ENCODE peak calls at places on chromosomes 6 and 20, in six cellular contexts. J, H, Y, B, L and Z are unnamed samples.

GRCh38 chr20:61253640-61254511 is 1.8 kb downstream of the CDH4 start:
- DNase-seq in L (no peak), B (peak; percentile 62), H (peak; percentile 27), J (no peak), Y (no peak), Z (no peak)

GRCh38 chr20:62922451-62922921 is 3.8 kb downstream of the DIDO1 start:
- DNase-seq in Y (no peak), J (no peak), L (no peak), B (no peak), H (no peak), Z (peak; percentile 0)

GRCh38 chr20:63114006-63114692 is 101.8 kb downstream of the YTHDF1 start:
- DNase-seq in B (no peak), Y (no peak), J (no peak), L (no peak), H (no peak), Z (no peak)

GRCh38 chr20:58550661-58551060 is 35.5 kb upstream of the APCDD1L start:
- DNase-seq in B (no peak), J (no peak), L (no peak), Y (peak; percentile 23), H (peak; percentile 97), Z (no peak)

GRCh38 chr6:128554302-128554701 is 33.9 kb upstream of the PTPRK start:
- DNase-seq in B (no peak), Y (no peak), H (no peak), L (no peak), J (no peak), Z (no peak)

GRCh38 chr6:152846825-152847224 is 96.2 kb downstream of the VIP start:
- DNase-seq in Y (no peak), H (no peak), L (no peak), B (peak; percentile 17), J (no peak), Z (no peak)

GRCh38 chr6:44110005-44110681 is 17.1 kb downstream of the MRPL14 start:
- DNase-seq in H (no peak), J (no peak), B (no peak), Y (no peak), L (no peak), Z (no peak)

GRCh38 chr20:57675773-57676172 is 34.0 kb downstream of the PMEPA1 start:
- DNase-seq in J (no peak), L (no peak), H (no peak), Y (no peak), B (no peak), Z (no peak)

GRCh38 chr20:41080866-41081265 is 52.2 kb downstream of the TOP1 start:
- DNase-seq in H (peak; percentile 22), J (no peak), Y (no peak), B (no peak), L (no peak), Z (no peak)

GRCh38 chr6:84150680-84151079 is 76.8 kb downstream of the CEP162 start:
- DNase-seq in B (no peak), L (no peak), H (peak; percentile 88), Y (no peak), J (no peak), Z (no peak)

GRCh38 chr6:75449625-75450206 is 43.9 kb downstream of the FILIP1 start:
- DNase-seq in L (no peak), B (no peak), J (no peak), H (peak; percentile 79), Y (no peak), Z (no peak)

GRCh38 chr6:34174846-34175399 is 29.0 kb upstream of the GRM4 start:
- DNase-seq in B (no peak), H (no peak), J (no peak), Y (peak; percentile 7), L (no peak), Z (no peak)

GRCh38 chr20:53408728-53409157 is 184.9 kb downstream of the ZNF217 start:
- DNase-seq in H (peak; percentile 3), L (no peak), Y (no peak), B (no peak), J (no peak), Z (no peak)

GRCh38 chr20:46117704-46118467 is at the start of gene CD40:
- DNase-seq in Y (peak; percentile 86), L (peak; percentile 86), H (peak; percentile 23), B (peak; percentile 97), J (peak; percentile 91), Z (no peak)

GRCh38 chr6:119349041-119349340 is 570 bp downstream of the MAN1A1 start:
- DNase-seq in J (no peak), H (no peak), B (no peak), Y (peak; percentile 26), L (no peak), Z (no peak)

GRCh38 chr6:138572200-138572875 is 73.0 kb upstream of the NHSL1 start:
- DNase-seq in Y (peak; percentile 89), J (peak; percentile 55), B (peak; percentile 91), L (peak; percentile 84), H (peak; percentile 91), Z (no peak)

GRCh38 chr20:3661836-3662665 is 1.1 kb downstream of the GFRA4 start:
- DNase-seq in Y (no peak), J (no peak), H (no peak), L (no peak), B (no peak), Z (peak; percentile 2)

GRCh38 chr6:27002447-27002846 is 245.1 kb upstream of the PRSS16 start:
- DNase-seq in J (no peak), L (no peak), B (no peak), H (no peak), Y (no peak), Z (no peak)

GRCh38 chr6:26521485-26522391 is 16.4 kb upstream of the HMGN4 start:
- DNase-seq in Y (peak; percentile 75), J (peak; percentile 76), H (peak; percentile 64), L (peak; percentile 86), B (peak; percentile 91), Z (no peak)

GRCh38 chr6:7974932-7975763 is 64.6 kb upstream of the TXNDC5 start:
- DNase-seq in Y (peak; percentile 73), J (peak; percentile 96), H (peak; percentile 92), L (peak; percentile 75), B (no peak), Z (no peak)
- H3K4me3 ChIP-seq in Y (peak overlapping the region; percentile 10), J (no peak overlapping the region), H (peak overlapping the region; percentile 3), L (no peak overlapping the region), B (no peak overlapping the region), Z (no peak overlapping the region)

GRCh38 chr6:159535629-159536028 is 157.4 kb downstream of the SOD2 start:
- DNase-seq in H (no peak), Y (no peak), B (no peak), L (no peak), J (no peak), Z (no peak)

GRCh38 chr6:159529820-159530405 is 163.1 kb downstream of the SOD2 start:
- DNase-seq in J (no peak), Y (no peak), L (no peak), H (no peak), B (no peak), Z (no peak)

GRCh38 chr6:159533016-159533415 is 160.0 kb downstream of the SOD2 start:
- DNase-seq in B (no peak), J (no peak), L (no peak), Y (no peak), H (no peak), Z (no peak)

GRCh38 chr6:159533568-159533967 is 159.5 kb downstream of the SOD2 start:
- DNase-seq in L (no peak), H (peak; percentile 3), B (no peak), Y (no peak), J (no peak), Z (no peak)

DNA sequence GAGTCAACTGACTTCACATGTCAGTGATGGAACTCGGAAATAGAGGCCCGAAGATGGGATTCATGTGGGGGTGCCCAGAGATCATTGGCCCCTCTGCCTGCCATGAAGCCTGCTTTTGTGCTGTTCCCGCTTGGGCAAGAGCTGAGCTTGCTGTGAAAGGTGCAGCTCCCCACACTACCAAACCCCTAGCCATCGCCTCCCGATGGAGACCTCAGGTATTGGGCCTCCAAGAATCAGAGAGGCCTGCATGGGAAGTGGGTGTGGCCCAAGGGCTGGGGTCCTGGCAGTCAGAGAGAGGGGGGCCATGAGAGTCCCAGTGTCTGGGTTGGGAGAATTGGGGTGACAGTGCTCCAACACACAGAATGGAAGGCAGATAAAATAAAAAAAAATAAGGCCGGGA is 160.9 kb downstream of the SOD2 start:
- DNase-seq in L (no peak), Y (no peak), H (no peak), B (no peak), J (no peak), Z (no peak)
- H3K9me3 ChIP-seq in L (no peaks in the 10 kb centered on the region), Y (no peaks in the 10 kb centered on the region), H (no peaks in the 10 kb centered on the region), B (no peaks in the 10 kb centered on the region), J (no peaks in the 10 kb centered on the region), Z (no peaks in the 10 kb centered on the region)

GRCh38 chr20:34570859-34571306 is 12.4 kb downstream of the MAP1LC3A start:
- DNase-seq in Y (no peak), B (no peak), H (peak; percentile 81), J (no peak), L (no peak), Z (no peak)
- H3K36me3 ChIP-seq in Y (peaks cover 74% of the 10 kb centered on the region), B (no peaks in the 10 kb centered on the region), H (peaks cover 1% of the 10 kb centered on the region), J (no peaks in the 10 kb centered on the region), L (peaks cover 7% of the 10 kb centered on the region), Z (peaks cover 3% of the 10 kb centered on the region)

GRCh38 chr6:156729248-156729647 is 47.9 kb upstream of the ARID1B start:
- DNase-seq in H (peak; percentile 68), L (no peak), B (no peak), Y (no peak), J (no peak), Z (no peak)
- H3K4me3 ChIP-seq in H (no peak overlapping the region), L (no peak overlapping the region), B (no peak overlapping the region), Y (no peak overlapping the region), J (no peak overlapping the region), Z (no peak overlapping the region)